ENCODE peak calls at places on chromosome 19, in seven cellular contexts. E is foreskin fibroblast; M is nucleus accumbens; P is stimulated activated CD4-positive, alpha-beta T cell treated with anti-CD3 and anti-CD28 coated beads, Interleukin-4, amount 100 ng/mL, for 1 hour; K is pancreas; Y is T-helper 17 cell; G is NCI-H1436. H is an unnamed sample.

GRCh38 chr19:4807188-4807587 is 15.7 kb downstream of the FEM1A start:
- DNase-seq in M (no peak), E (no peak), G (no peak), Y (no peak), P (no peak), K (no peak), H (no peak)

GRCh38 chr19:33803383-33803782 is 6.7 kb downstream of the KCTD15 start:
- DNase-seq in G (no peak), E (no peak), Y (no peak), M (no peak), P (no peak), K (no peak), H (no peak)

GRCh38 chr19:38386968-38387549 is 775 bp downstream of the GGN start:
- DNase-seq in P (no peak), E (no peak), K (no peak), G (no peak), M (no peak), Y (no peak), H (no peak)

GRCh38 chr19:5671600-5671999 is 8.7 kb downstream of the MICOS13 start:
- DNase-seq in M (no peak), Y (no peak), G (no peak), P (no peak), K (no peak), E (no peak), H (no peak)

GRCh38 chr19:46753420-46754155 is 7.3 kb upstream of the STRN4 start:
- DNase-seq in E (no peak), P (peak; percentile 66), M (no peak), Y (peak; percentile 35), K (peak; percentile 54), G (peak; percentile 55), H (no peak)

GRCh38 chr19:39212377-39212742 is 8.3 kb upstream of the SYCN start:
- DNase-seq in P (peak; percentile 61), G (peak; percentile 25), M (no peak), K (no peak), E (no peak), Y (no peak), H (no peak)

GRCh38 chr19:52689804-52690394 is 44.9 kb downstream of the ZNF611 start:
- DNase-seq in Y (peak; percentile 23), K (peak; percentile 36), M (no peak), G (peak; percentile 23), P (peak; percentile 39), E (peak; percentile 7), H (no peak)

GRCh38 chr19:44204772-44205171 is 7.6 kb upstream of the ZNF227 start:
- DNase-seq in G (no peak), K (no peak), Y (no peak), E (no peak), M (no peak), P (no peak), H (no peak)

GRCh38 chr19:13968999-13969398 is 16.7 kb downstream of the DCAF15 start:
- DNase-seq in Y (no peak), P (no peak), M (no peak), E (no peak), K (no peak), G (no peak), H (no peak)

GRCh38 chr19:46824887-46825730 is 25.5 kb downstream of the AP2S1 start:
- DNase-seq in P (no peak), K (no peak), M (no peak), Y (no peak), G (no peak), E (no peak), H (no peak)

GRCh38 chr19:23512151-23512925 is 117.1 kb upstream of the ZNF91 start:
- DNase-seq in P (no peak), Y (no peak), K (no peak), G (no peak), E (no peak), M (no peak), H (no peak)

GRCh38 chr19:36222503-36222902 is 7.6 kb downstream of the ZNF146 start:
- DNase-seq in Y (no peak), E (no peak), P (no peak), K (no peak), M (no peak), G (no peak), H (no peak)

GRCh38 chr19:11256189-11256588 is 6.1 kb downstream of the DOCK6 start:
- DNase-seq in M (no peak), E (peak; percentile 38), P (no peak), K (no peak), G (no peak), Y (no peak), H (peak; percentile 20)

GRCh38 chr19:11142528-11143171 is 12.9 kb downstream of the SPC24 start:
- DNase-seq in K (peak; percentile 73), G (no peak), M (no peak), P (no peak), Y (no peak), E (peak; percentile 96), H (peak; percentile 87)

GRCh38 chr19:29983568-29983967 is 41.5 kb downstream of the URI1 start:
- DNase-seq in G (no peak), K (no peak), E (no peak), Y (no peak), M (no peak), P (no peak), H (no peak)

GRCh38 chr19:5153601-5154128 is 184.8 kb downstream of the KDM4B start:
- DNase-seq in K (no peak), P (no peak), G (no peak), E (no peak), Y (no peak), M (no peak), H (no peak)

GRCh38 chr19:11560404-11560988 is 1.5 kb upstream of the ELOF1 start:
- DNase-seq in P (peak; percentile 28), M (no peak), K (no peak), G (peak; percentile 85), E (peak; percentile 57), Y (no peak), H (peak; percentile 47)

GRCh38 chr19:55640577-55641375 is at the start of gene ZNF580:
- DNase-seq in Y (no peak), K (peak; percentile 54), G (peak; percentile 53), P (peak; percentile 73), M (peak; percentile 35), E (peak; percentile 79), H (peak; percentile 59)

GRCh38 chr19:7534531-7534980 is 961 bp upstream of the PNPLA6 start:
- DNase-seq in G (no peak), P (peak; percentile 45), M (peak; percentile 63), Y (no peak), E (peak; percentile 82), K (peak; percentile 40), H (peak; percentile 55)

GRCh38 chr19:8580710-8581281 is 3.6 kb upstream of the MYO1F start:
- DNase-seq in Y (peak; percentile 76), G (peak; percentile 62), M (peak; percentile 29), P (peak; percentile 81), K (peak; percentile 59), E (peak; percentile 47), H (no peak)

GRCh38 chr19:926595-927043 is 784 bp downstream of the ARID3A start:
- DNase-seq in E (no peak), Y (no peak), G (no peak), P (peak; percentile 48), M (no peak), K (no peak), H (no peak)

GRCh38 chr19:4748589-4748988 is 24.9 kb upstream of the DPP9 start:
- DNase-seq in K (no peak), E (no peak), P (no peak), Y (no peak), M (no peak), G (no peak), H (no peak)

H was measured in skeletal muscle cell.